ENCODE peak calls at places on chromosomes 13 and 19, in five cellular contexts. Y is pancreas, L is cardiac muscle cell, O is Peyer's patch, F is H7. M is an unnamed sample.

GRCh38 chr19:3386447-3387234 is 20.3 kb downstream of the NFIC start:
- DNase-seq in Y (no peak), L (peak), O (no peak), F (no peak), M (no peak)

GRCh38 chr19:35178701-35179100 is 24.2 kb downstream of the FXYD5 start:
- DNase-seq in Y (no peak), L (no peak), O (no peak), F (no peak), M (peak)

GRCh38 chr13:39777527-39778061 is 122.1 kb downstream of the COG6 start:
- DNase-seq in Y (no peak), L (no peak), O (no peak), F (no peak), M (no peak)

GRCh38 chr19:47058621-47059020 is 10.2 kb upstream of the TMEM160 start:
- DNase-seq in Y (peak), L (peak), O (peak), F (no peak), M (no peak)

GRCh38 chr13:93318538-93318937 is 91.9 kb downstream of the GPC6 start:
- DNase-seq in Y (no peak), L (peak), O (no peak), F (no peak), M (no peak)

GRCh38 chr19:48806518-48806817 is 4.4 kb downstream of the BCAT2 start:
- DNase-seq in Y (no peak), L (no peak), O (no peak), F (peak), M (no peak)

GRCh38 chr13:52832268-52832667 is 16.2 kb downstream of the PCDH8 start:
- DNase-seq in Y (no peak), L (peak), O (no peak), F (no peak), M (no peak)

GRCh38 chr13:90412980-90413379 is 934.5 kb upstream of the MIR17HG start:
- DNase-seq in Y (no peak), L (no peak), O (no peak), F (no peak), M (no peak)

GRCh38 chr19:3990815-3991117 is 5.5 kb upstream of the EEF2 start:
- DNase-seq in Y (no peak), L (no peak), O (no peak), F (no peak), M (no peak)

GRCh38 chr19:13036366-13036976 is 41.2 kb downstream of the NFIX start:
- DNase-seq in Y (no peak), L (no peak), O (peak), F (no peak), M (peak)

GRCh38 chr13:57552441-57552840 is 79.1 kb upstream of the PCDH17 start:
- DNase-seq in Y (no peak), L (no peak), O (no peak), F (no peak), M (no peak)

GRCh38 chr13:109616021-109616420 is 170.4 kb downstream of the IRS2 start:
- DNase-seq in Y (no peak), L (no peak), O (no peak), F (no peak), M (no peak)

GRCh38 chr13:80881495-80882482 is 540.9 kb upstream of the SPRY2 start:
- DNase-seq in Y (no peak), L (no peak), O (no peak), F (no peak), M (no peak)

GRCh38 chr19:46913852-46914430 is 53.1 kb downstream of the ARHGAP35 start:
- DNase-seq in Y (no peak), L (no peak), O (no peak), F (no peak), M (no peak)

GRCh38 chr13:26458196-26458734 is 99.2 kb upstream of the WASF3 start:
- DNase-seq in Y (no peak), L (no peak), O (no peak), F (no peak), M (no peak)
- H3K4me3 ChIP-seq in Y (no peak), L (no peak), O (no peak), F (no peak), M (no peak)

GRCh38 chr13:27534108-27534975 is 84.0 kb upstream of the MTIF3 start:
- DNase-seq in Y (no peak), L (no peak), O (no peak), F (no peak), M (no peak)

GRCh38 chr13:27536361-27537101 is 83.8 kb downstream of the LNX2 start:
- DNase-seq in Y (no peak), L (no peak), O (no peak), F (no peak), M (peak)

GRCh38 chr13:27535546-27535945 is 84.8 kb downstream of the LNX2 start:
- DNase-seq in Y (no peak), L (no peak), O (no peak), F (no peak), M (no peak)

GRCh38 chr13:27534976-27535370 is 84.6 kb upstream of the MTIF3 start:
- DNase-seq in Y (no peak), L (no peak), O (no peak), F (no peak), M (no peak)

GRCh38 chr13:27533155-27533643 is 82.8 kb upstream of the MTIF3 start:
- DNase-seq in Y (peak), L (peak), O (peak), F (peak), M (peak)
- H3K4me3 ChIP-seq in Y (no peak), L (no peak), O (no peak), F (no peak), M (peak)

DNA sequence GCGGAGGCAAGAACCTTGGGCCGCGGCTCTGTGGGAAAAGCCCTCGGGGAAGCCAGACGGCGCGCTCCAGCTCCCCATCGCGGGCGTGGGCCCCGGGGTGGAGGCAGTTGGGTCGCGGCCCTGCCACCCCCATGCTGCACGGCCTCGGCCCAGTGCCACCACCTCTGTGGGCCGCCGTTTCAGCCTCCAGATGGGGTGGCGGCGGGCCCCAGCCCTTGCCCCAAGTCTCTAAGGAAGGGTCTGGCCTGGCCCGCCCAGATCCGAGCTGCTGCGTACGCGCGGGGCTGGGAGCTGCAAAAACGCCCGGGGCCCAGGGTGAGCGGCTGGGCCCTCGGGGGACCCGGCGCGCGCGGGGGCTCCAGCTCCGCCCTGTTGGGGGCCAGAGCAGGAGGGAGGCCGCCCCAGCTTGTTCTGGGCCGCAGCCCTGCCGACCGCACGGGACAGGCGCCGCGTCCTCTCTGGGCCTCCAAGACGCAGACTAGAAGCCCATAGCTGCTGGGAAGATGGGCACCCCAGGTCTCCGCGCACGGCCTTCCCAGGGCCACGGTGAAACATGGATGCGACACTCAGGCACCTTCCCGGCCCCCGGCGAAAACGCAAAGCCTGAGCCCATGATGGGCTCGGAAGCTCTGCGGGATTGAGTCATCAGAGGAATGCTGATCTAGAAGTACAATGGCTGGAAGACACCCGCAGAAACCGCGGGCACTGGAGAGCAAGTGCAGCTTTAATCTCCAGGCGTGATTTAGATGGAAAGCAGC is 110.1 kb downstream of the KCTD15 start:
- DNase-seq in Y (no peak), L (no peak), O (no peak), F (peak), M (peak)
- H3K4me3 ChIP-seq in Y (peak), L (peak), O (peak), F (peak), M (peak)

GRCh38 chr19:1265611-1266115 is 3.5 kb upstream of the CIRBP start:
- DNase-seq in Y (no peak), L (no peak), O (no peak), F (no peak), M (peak)
- H3K4me3 ChIP-seq in Y (no peak), L (peak), O (peak), F (peak), M (peak)

GRCh38 chr19:5632657-5633056 is 9.8 kb downstream of the SAFB start:
- DNase-seq in Y (no peak), L (no peak), O (no peak), F (no peak), M (no peak)
- H3K4me3 ChIP-seq in Y (no peak), L (no peak), O (no peak), F (no peak), M (no peak)